ENCODE peak calls at places on chromosomes 4 and X, in eight cellular contexts. F is CD4-positive, alpha-beta memory T cell; P is right cardiac atrium; B is GM06990; C is tibial artery; G is CD8-positive, alpha-beta memory T cell; Y is mesenchymal stem cell; O is small intestine. L is an unnamed sample. For H3K27me3, the result is how much of the 10 kb centered on the place peaks cover.

GRCh38 chr4:77372375-77372774 is 215.4 kb downstream of the CCNG2 start:
- DNase-seq in F (no peak), P (no peak), B (no peak), C (no peak), G (no peak), Y (no peak), O (no peak), L (no peak)

GRCh38 chr4:85522277-85522676 is 47.3 kb downstream of the ARHGAP24 start:
- DNase-seq in F (no peak), P (no peak), B (no peak), C (no peak), G (no peak), Y (no peak), O (no peak), L (no peak)

GRCh38 chr4:56828784-56829535 is 7.5 kb upstream of the SPINK2 start:
- DNase-seq in F (no peak), P (no peak), B (peak), C (no peak), G (no peak), Y (no peak), O (no peak), L (no peak)

GRCh38 chr4:156889616-156890594 is 81.7 kb downstream of the PDGFC start:
- DNase-seq in F (no peak), P (peak), B (no peak), C (peak), G (no peak), Y (peak), O (no peak), L (peak)

GRCh38 chrX:47941423-47941822 is 62.4 kb downstream of the ZNF182 start:
- DNase-seq in F (no peak), P (no peak), B (peak), C (no peak), G (no peak), Y (no peak), O (no peak), L (no peak)

GRCh38 chrX:20347486-20347885 is 80.8 kb upstream of the RPS6KA3 start:
- DNase-seq in F (no peak), P (no peak), B (no peak), C (no peak), G (no peak), Y (no peak), O (no peak), L (peak)

GRCh38 chr4:102569200-102569599 is 68.0 kb downstream of the NFKB1 start:
- DNase-seq in F (no peak), P (no peak), B (no peak), C (no peak), G (no peak), Y (peak), O (no peak), L (peak)

GRCh38 chr4:1981251-1982055 is 27.3 kb downstream of the NELFA start:
- DNase-seq in F (no peak), P (peak), B (no peak), C (no peak), G (no peak), Y (no peak), O (peak), L (peak)

GRCh38 chr4:130028552-130028951 is 932.6 kb downstream of the C4orf33 start:
- DNase-seq in F (no peak), P (no peak), B (no peak), C (no peak), G (no peak), Y (no peak), O (peak), L (no peak)

GRCh38 chr4:132572210-132572609 is 576.9 kb upstream of the PCDH10 start:
- DNase-seq in F (no peak), P (no peak), B (no peak), C (no peak), G (no peak), Y (peak), O (no peak), L (peak)

GRCh38 chr4:165048170-165048569 is 5.5 kb upstream of the TRIM75 start:
- DNase-seq in F (no peak), P (no peak), B (no peak), C (no peak), G (no peak), Y (no peak), O (no peak), L (no peak)

GRCh38 chrX:130120321-130120731 is 10.0 kb upstream of the ELF4 start:
- DNase-seq in F (peak), P (no peak), B (peak), C (no peak), G (no peak), Y (peak), O (no peak), L (peak)

GRCh38 chr4:122539861-122540465 is 80.9 kb downstream of the IL21 start:
- DNase-seq in F (peak), P (no peak), B (peak), C (no peak), G (no peak), Y (no peak), O (peak), L (no peak)

GRCh38 chr4:67871867-67872266 is 11.9 kb downstream of the TMPRSS11D start:
- DNase-seq in F (no peak), P (no peak), B (no peak), C (no peak), G (no peak), Y (peak), O (peak), L (peak)

GRCh38 chr4:181330654-181331595 is 912.3 kb upstream of the TENM3 start:
- DNase-seq in F (no peak), P (no peak), B (no peak), C (no peak), G (no peak), Y (no peak), O (no peak), L (peak)

GRCh38 chr4:11426716-11427115 is 2.0 kb downstream of the HS3ST1 start:
- DNase-seq in F (no peak), P (no peak), B (no peak), C (no peak), G (no peak), Y (peak), O (no peak), L (no peak)

GRCh38 chrX:132940727-132941162 is 17.7 kb downstream of the HS6ST2 start:
- DNase-seq in F (no peak), P (no peak), B (no peak), C (no peak), G (no peak), Y (peak), O (no peak), L (no peak)

GRCh38 chr4:26372076-26372475 is 51.3 kb downstream of the RBPJ start:
- DNase-seq in F (no peak), P (no peak), B (no peak), C (no peak), G (no peak), Y (no peak), O (no peak), L (no peak)

GRCh38 chrX:134688839-134689238 is 30.6 kb upstream of the PLAC1 start:
- DNase-seq in F (no peak), P (no peak), B (no peak), C (no peak), G (no peak), Y (peak), O (no peak), L (peak)

GRCh38 chr4:74258949-74259348 is 49.3 kb upstream of the EPGN start:
- DNase-seq in F (no peak), P (peak), B (no peak), C (no peak), G (no peak), Y (peak), O (no peak), L (peak)

GRCh38 chr4:76308548-76308947 is 2.0 kb downstream of the STBD1 start:
- DNase-seq in F (no peak), P (peak), B (no peak), C (no peak), G (no peak), Y (no peak), O (peak), L (no peak)

GRCh38 chr4:110867981-110868380 is 245.1 kb upstream of the PITX2 start:
- DNase-seq in F (no peak), P (no peak), B (no peak), C (no peak), G (no peak), Y (no peak), O (no peak), L (peak)

GRCh38 chrX:78019586-78020483 is 50.4 kb upstream of the PGAM4 start:
- DNase-seq in F (no peak), P (no peak), B (no peak), C (no peak), G (no peak), Y (no peak), O (peak), L (no peak)

GRCh38 chrX:14027031-14027430 is 2.7 kb downstream of the GEMIN8 start:
- DNase-seq in F (peak), P (peak), B (no peak), C (no peak), G (no peak), Y (no peak), O (no peak), L (no peak)

GRCh38 chr4:138037716-138038115 is 204.4 kb downstream of the SLC7A11 start:
- DNase-seq in F (no peak), P (no peak), B (no peak), C (no peak), G (no peak), Y (peak), O (no peak), L (peak)

GRCh38 chrX:48957477-48957826 is at the start of gene OTUD5:
- DNase-seq in F (no peak), P (no peak), B (peak), C (peak), G (peak), Y (no peak), O (no peak), L (no peak)

DNA sequence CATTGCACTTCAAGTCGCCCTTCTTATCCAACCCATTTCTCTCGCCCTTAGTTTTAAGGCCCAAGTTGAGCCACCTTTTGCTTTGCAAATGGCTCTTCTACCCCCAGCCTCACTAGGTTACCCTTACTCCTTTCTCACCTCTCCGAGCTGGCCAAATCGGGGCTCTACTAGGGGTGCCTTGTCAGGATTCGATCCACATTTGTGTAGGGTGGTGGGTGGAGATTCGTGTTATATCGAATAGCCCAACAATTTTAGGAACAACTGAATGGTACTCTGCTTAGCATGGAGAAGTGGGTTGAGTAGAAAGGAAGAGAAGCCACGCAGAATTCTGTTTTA is 3.5 kb downstream of the SLIT2 start:
- DNase-seq in F (no peak), P (no peak), B (no peak), C (no peak), G (no peak), Y (no peak), O (no peak), L (no peak)
- H3K27me3 ChIP-seq in F (under half), P (under half), B (under half), C (under half), G (under half), Y (under half), O (under half), L (under half)

GRCh38 chrX:31658360-31658759 is 586.5 kb upstream of the FTHL17 start:
- DNase-seq in F (no peak), P (no peak), B (peak), C (no peak), G (no peak), Y (peak), O (peak), L (peak)

GRCh38 chrX:31656013-31656412 is 584.2 kb upstream of the FTHL17 start:
- DNase-seq in F (no peak), P (no peak), B (no peak), C (no peak), G (no peak), Y (peak), O (no peak), L (peak)

GRCh38 chrX:31652651-31653050 is 580.8 kb upstream of the FTHL17 start:
- DNase-seq in F (no peak), P (no peak), B (no peak), C (no peak), G (no peak), Y (no peak), O (peak), L (no peak)

GRCh38 chrX:31649176-31649575 is 577.3 kb upstream of the FTHL17 start:
- DNase-seq in F (no peak), P (no peak), B (no peak), C (no peak), G (no peak), Y (no peak), O (no peak), L (no peak)

DNA sequence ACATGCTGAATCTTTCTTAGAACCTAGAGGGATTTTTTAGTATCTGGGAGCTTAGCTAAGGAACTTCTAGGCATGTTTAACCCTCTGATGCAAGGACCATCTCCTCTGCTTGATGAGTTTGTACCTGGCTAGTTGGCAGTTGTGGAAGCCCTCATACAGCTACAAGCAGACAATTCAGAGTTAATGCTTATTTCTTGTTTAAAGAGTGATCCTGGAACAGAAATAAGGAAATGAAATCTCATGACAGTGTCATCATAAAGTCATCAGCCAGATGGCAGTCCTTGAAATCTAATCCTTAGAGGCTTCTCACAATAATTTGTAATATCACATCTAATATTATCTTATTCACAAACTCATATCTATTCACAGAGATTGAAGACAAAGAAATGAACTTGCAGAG is 581.6 kb upstream of the FTHL17 start:
- DNase-seq in F (no peak), P (no peak), B (no peak), C (no peak), G (no peak), Y (no peak), O (no peak), L (no peak)
- H3K27me3 ChIP-seq in F (under half), P (under half), B (under half), C (under half), G (under half), Y (under half), O (under half), L (under half)

GRCh38 chr4:804804-805203 is 21.1 kb downstream of the CPLX1 start:
- DNase-seq in F (no peak), P (no peak), B (no peak), C (no peak), G (peak), Y (no peak), O (no peak), L (no peak)

GRCh38 chr4:801436-802124 is 24.3 kb downstream of the CPLX1 start:
- DNase-seq in F (no peak), P (no peak), B (no peak), C (no peak), G (no peak), Y (no peak), O (no peak), L (no peak)

GRCh38 chr4:808860-809570 is 16.9 kb downstream of the CPLX1 start:
- DNase-seq in F (no peak), P (no peak), B (no peak), C (no peak), G (no peak), Y (no peak), O (no peak), L (no peak)

GRCh38 chr4:807792-808191 is 18.1 kb downstream of the CPLX1 start:
- DNase-seq in F (no peak), P (no peak), B (no peak), C (no peak), G (no peak), Y (no peak), O (peak), L (no peak)

GRCh38 chr4:803884-804283 is 22.0 kb downstream of the CPLX1 start:
- DNase-seq in F (no peak), P (no peak), B (no peak), C (no peak), G (no peak), Y (no peak), O (no peak), L (no peak)
- H3K27me3 ChIP-seq in F (under half), P (under half), B (under half), C (under half), G (under half), Y (under half), O (under half), L (under half)

GRCh38 chrX:74924449-74925209 is 623 bp downstream of the NEXMIF start:
- DNase-seq in F (peak), P (peak), B (peak), C (peak), G (no peak), Y (peak), O (peak), L (peak)
- H3K27me3 ChIP-seq in F (under half), P (under half), B (under half), C (under half), G (under half), Y (under half), O (under half), L (under half)

DNA sequence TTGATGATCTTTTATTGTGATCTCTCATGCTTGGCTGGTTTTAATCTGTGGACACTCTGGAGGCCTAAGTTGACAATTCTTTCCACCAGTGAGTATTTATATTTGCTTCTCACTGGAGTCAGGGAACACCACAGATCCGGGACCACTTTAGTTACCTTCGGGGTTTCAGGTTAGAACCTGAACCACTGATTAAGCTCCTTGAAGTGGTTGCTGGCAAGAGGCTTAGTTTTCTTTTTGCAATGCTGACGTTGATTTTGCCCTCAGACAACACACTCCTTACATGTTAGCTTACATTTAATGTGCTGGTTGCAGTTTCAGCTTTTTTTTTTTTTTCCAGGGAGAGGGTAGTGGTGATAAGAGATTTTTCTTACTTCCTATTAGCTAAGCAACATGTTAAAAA is 10.5 kb upstream of the ZNF330 start:
- DNase-seq in F (no peak), P (no peak), B (no peak), C (no peak), G (no peak), Y (no peak), O (no peak), L (no peak)
- H3K27me3 ChIP-seq in F (under half), P (under half), B (under half), C (under half), G (under half), Y (under half), O (under half), L (under half)

DNA sequence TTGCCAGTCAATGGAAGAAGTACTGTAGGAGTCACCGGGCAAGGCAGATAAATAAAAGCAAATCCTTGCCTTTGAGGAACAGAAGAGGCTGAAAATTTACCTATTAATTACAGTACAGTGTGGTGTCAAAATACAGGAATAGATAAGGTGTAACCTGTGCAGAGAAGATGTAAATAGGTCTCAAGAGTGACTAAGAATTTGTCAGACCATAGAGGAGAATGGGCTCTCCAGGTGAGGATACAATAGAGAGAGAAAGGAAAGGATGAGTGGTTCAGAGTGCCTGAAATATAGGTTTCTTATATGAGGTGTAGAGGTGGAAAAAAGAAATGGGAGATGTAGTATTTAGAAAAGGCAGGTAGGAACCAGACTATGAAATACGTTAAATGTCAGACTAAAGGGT is 801 bp upstream of the ZC4H2 start:
- DNase-seq in F (no peak), P (no peak), B (no peak), C (no peak), G (no peak), Y (no peak), O (no peak), L (no peak)
- H3K27me3 ChIP-seq in F (under half), P (under half), B (under half), C (under half), G (under half), Y (under half), O (under half), L (under half)

L was measured in adipocyte.